ENCODE peak calls at places on chromosomes 16 and 17, in five cellular contexts. N is IMR-90; P is thoracic aorta; Q is CD4-positive, alpha-beta T cell; K is breast epithelium. C is an unnamed sample.

GRCh38 chr17:29565643-29566472 is 979 bp downstream of the ABHD15 start:
- DNase-seq in N (no peak), P (no peak), Q (peak), K (peak), C (no peak)

GRCh38 chr17:48541036-48541573 is 3.8 kb downstream of the HOXB2 start:
- DNase-seq in N (peak), P (no peak), Q (no peak), K (no peak), C (no peak)

GRCh38 chr17:17812211-17813054 is 24.4 kb downstream of the SREBF1 start:
- DNase-seq in N (peak), P (no peak), Q (peak), K (peak), C (peak)

GRCh38 chr17:72022328-72022727 is 98.5 kb upstream of the SOX9 start:
- DNase-seq in N (no peak), P (no peak), Q (no peak), K (no peak), C (no peak)

GRCh38 chr16:22402191-22402590 is 27.8 kb upstream of the CDR2 start:
- DNase-seq in N (peak), P (no peak), Q (no peak), K (no peak), C (no peak)

GRCh38 chr17:16987830-16988601 is 16.1 kb upstream of the TNFRSF13B start:
- DNase-seq in N (peak), P (no peak), Q (peak), K (no peak), C (peak)

GRCh38 chr16:57899771-57900661 is 70.9 kb downstream of the CNGB1 start:
- DNase-seq in N (peak), P (peak), Q (peak), K (peak), C (peak)

GRCh38 chr17:46929413-46929812 is 6.5 kb downstream of the GOSR2 start:
- DNase-seq in N (peak), P (no peak), Q (no peak), K (no peak), C (no peak)

GRCh38 chr16:85490971-85491771 is 122.0 kb upstream of the GSE1 start:
- DNase-seq in N (no peak), P (no peak), Q (peak), K (no peak), C (no peak)

GRCh38 chr17:31174215-31174614 is 79.4 kb downstream of the NF1 start:
- DNase-seq in N (no peak), P (no peak), Q (no peak), K (no peak), C (no peak)

GRCh38 chr16:4795181-4795827 is at the start of gene SMIM22:
- DNase-seq in N (no peak), P (no peak), Q (no peak), K (no peak), C (no peak)

GRCh38 chr16:30065943-30066881 is 652 bp downstream of the ALDOA start:
- DNase-seq in N (peak), P (no peak), Q (no peak), K (no peak), C (no peak)

GRCh38 chr17:2776589-2777241 is 19.5 kb upstream of the RAP1GAP2 start:
- DNase-seq in N (no peak), P (no peak), Q (no peak), K (no peak), C (no peak)

GRCh38 chr17:1573932-1574696 is 11.5 kb upstream of the PITPNA start:
- DNase-seq in N (peak), P (peak), Q (peak), K (peak), C (peak)

GRCh38 chr16:724188-725040 is 1.8 kb downstream of the CCDC78 start:
- DNase-seq in N (no peak), P (no peak), Q (no peak), K (no peak), C (no peak)

GRCh38 chr16:79336437-79337229 is 263.9 kb downstream of the MAF start:
- DNase-seq in N (no peak), P (no peak), Q (no peak), K (no peak), C (no peak)

GRCh38 chr17:42097691-42098661 is at the start of gene ZNF385C:
- DNase-seq in N (no peak), P (no peak), Q (no peak), K (no peak), C (no peak)

GRCh38 chr17:45092932-45093430 is 31.9 kb downstream of the NMT1 start:
- DNase-seq in N (peak), P (peak), Q (no peak), K (peak), C (peak)

GRCh38 chr17:13601776-13602551 is at the start of gene HS3ST3A1:
- DNase-seq in N (peak), P (no peak), Q (no peak), K (no peak), C (no peak)

GRCh38 chr17:57485566-57485865 is 229.2 kb downstream of the MSI2 start:
- DNase-seq in N (no peak), P (no peak), Q (no peak), K (no peak), C (no peak)

GRCh38 chr17:14334261-14334860 is 33.5 kb downstream of the HS3ST3B1 start:
- DNase-seq in N (no peak), P (no peak), Q (no peak), K (no peak), C (no peak)

GRCh38 chr16:8575399-8575798 is 14.9 kb downstream of the TMEM114 start:
- DNase-seq in N (no peak), P (no peak), Q (no peak), K (no peak), C (no peak)

GRCh38 chr16:73196670-73197069 is 148.7 kb upstream of the ZFHX3 start:
- DNase-seq in N (peak), P (peak), Q (no peak), K (peak), C (peak)

GRCh38 chr17:39171933-39172332 is 6.0 kb upstream of the ARL5C start:
- DNase-seq in N (no peak), P (no peak), Q (no peak), K (no peak), C (no peak)

GRCh38 chr16:69351309-69352027 is at the start of gene TMED6:
- DNase-seq in N (no peak), P (no peak), Q (no peak), K (no peak), C (no peak)

GRCh38 chr17:27430882-27431491 is 25.3 kb upstream of the KSR1 start:
- DNase-seq in N (peak), P (no peak), Q (no peak), K (no peak), C (no peak)

GRCh38 chr17:75086496-75087181 is 1.1 kb upstream of the SLC16A5 start:
- DNase-seq in N (no peak), P (no peak), Q (no peak), K (no peak), C (no peak)
- H3K27ac ChIP-seq in N (no peak), P (no peak), Q (no peak), K (peak), C (no peak)

DNA sequence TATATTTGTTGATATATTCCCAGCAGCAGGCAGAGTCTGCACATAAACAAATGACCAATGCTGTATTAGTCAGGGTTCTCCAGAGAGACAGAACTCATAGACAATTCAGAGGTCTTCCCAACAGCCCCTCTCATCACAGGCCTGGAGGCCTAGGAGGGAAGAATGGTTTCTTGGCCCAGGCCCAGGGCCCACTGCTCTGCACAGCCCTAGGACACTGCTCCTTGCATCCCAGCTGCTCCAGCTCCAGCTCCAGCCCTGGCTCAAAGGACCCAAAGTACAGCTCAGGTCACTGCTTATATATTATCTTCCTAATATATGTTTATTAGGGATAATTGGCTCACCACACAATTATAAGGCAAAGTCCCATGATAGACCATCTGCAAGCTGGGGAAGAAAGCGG is 749.9 kb downstream of the KCNJ2 start:
- DNase-seq in N (peak), P (no peak), Q (no peak), K (no peak), C (no peak)
- H3K27ac ChIP-seq in N (no peak), P (no peak), Q (no peak), K (no peak), C (no peak)

GRCh38 chr16:14641206-14641605 is 8.5 kb downstream of the BFAR start:
- DNase-seq in N (no peak), P (no peak), Q (no peak), K (no peak), C (no peak)
- H3K27ac ChIP-seq in N (no peak), P (no peak), Q (no peak), K (no peak), C (no peak)

GRCh38 chr17:4971826-4972225 is 4.2 kb upstream of the SPAG7 start:
- DNase-seq in N (no peak), P (no peak), Q (no peak), K (no peak), C (no peak)

GRCh38 chr17:4972322-4972721 is 4.7 kb upstream of the SPAG7 start:
- DNase-seq in N (no peak), P (no peak), Q (no peak), K (no peak), C (no peak)

GRCh38 chr17:4974064-4974670 is 6.5 kb upstream of the SPAG7 start:
- DNase-seq in N (no peak), P (no peak), Q (no peak), K (no peak), C (no peak)

GRCh38 chr17:4972752-4973151 is 5.1 kb upstream of the SPAG7 start:
- DNase-seq in N (no peak), P (no peak), Q (no peak), K (no peak), C (no peak)

DNA sequence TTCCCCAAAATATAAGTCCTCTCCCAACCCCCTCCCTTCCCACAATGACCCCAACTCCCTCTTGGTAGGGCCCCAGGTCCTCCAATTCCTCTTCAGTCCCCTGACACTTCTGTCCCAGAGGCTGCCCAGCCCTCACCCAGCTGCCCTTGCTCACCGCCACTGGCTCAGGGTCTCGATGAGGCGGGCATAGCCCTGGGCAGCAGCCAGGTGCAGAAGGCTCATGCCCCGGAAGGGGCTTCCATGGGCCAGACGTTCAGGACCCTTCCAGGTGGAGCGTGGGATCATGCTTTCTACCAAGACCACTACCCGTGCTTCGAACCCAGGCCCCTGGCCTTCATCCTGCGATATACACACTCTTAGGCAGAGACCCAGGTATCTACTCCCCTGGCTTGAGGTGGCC is 5.8 kb upstream of the SPAG7 start:
- DNase-seq in N (no peak), P (no peak), Q (no peak), K (no peak), C (no peak)
- H3K27ac ChIP-seq in N (no peak), P (peak), Q (peak), K (peak), C (no peak)

DNA sequence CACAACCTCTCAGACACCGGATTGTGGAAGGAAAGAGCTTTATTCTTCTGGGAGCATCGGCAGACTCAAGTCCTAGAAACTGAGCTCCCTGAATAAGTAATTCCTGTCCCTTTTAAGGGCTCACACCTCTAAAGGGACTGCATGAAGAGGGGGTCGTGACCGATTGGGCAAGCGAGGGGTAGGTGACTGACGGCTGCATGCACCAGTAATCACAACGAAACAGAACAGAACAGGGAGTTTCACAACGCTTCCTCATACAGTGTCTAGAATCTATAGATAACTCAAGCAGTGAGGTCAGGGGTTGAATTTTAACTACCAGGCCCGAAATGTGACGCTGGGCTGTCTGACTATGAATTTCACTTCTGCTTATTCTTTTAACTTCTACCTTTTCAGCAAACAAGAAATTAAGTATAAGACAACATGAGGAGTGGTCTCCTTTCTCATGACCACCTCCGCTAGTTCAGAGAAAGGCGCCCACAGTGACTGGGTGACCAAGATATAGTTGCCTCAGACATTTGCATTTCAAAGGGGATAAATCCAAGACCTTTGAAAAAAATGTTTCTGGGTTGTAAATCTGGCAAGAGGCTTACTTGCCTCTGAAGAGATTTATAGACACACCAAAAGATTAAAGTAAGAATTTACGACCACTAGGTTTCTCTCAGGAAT is 88.4 kb upstream of the ATF7IP2 start:
- DNase-seq in N (no peak), P (no peak), Q (no peak), K (no peak), C (no peak)
- H3K27ac ChIP-seq in N (no peak), P (no peak), Q (no peak), K (no peak), C (peak)

DNA sequence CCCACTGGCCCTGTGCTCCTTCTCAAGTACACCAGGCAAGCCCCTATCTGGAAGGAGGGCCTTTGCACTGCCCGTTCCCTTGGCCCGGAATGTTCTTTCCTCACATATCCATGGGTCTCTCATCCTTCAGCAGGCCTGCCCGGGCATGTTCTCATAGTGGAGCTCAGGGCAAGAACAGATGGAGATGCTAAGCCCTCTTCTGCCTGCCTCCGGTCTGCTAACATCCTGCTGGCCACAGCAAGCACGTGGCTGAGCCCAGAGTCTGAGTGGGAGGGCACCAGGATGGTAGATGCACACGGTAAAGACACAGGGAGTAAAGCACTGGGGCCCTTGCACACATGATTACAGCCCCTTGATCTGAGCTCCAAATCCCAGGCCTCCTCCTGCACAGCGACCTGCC is 19.8 kb upstream of the ANKRD40CL start:
- DNase-seq in N (no peak), P (no peak), Q (no peak), K (no peak), C (no peak)
- H3K27ac ChIP-seq in N (no peak), P (no peak), Q (no peak), K (no peak), C (no peak)

GRCh38 chr17:63436523-63437110 is 9.5 kb downstream of the CYB561 start:
- DNase-seq in N (no peak), P (no peak), Q (no peak), K (no peak), C (peak)
- H3K27ac ChIP-seq in N (no peak), P (no peak), Q (no peak), K (peak), C (no peak)